ENCODE peak calls at places on chromosomes 11 and 22, in eight cellular contexts. V, C, D, P, M, J, U and Q are unnamed samples.

GRCh38 chr11:116422556-116422955 is 350.2 kb downstream of the BUD13 start:
- DNase-seq in V (no peak), C (no peak), D (no peak), P (no peak), M (no peak), J (no peak), U (no peak), Q (no peak)

GRCh38 chr11:14320020-14320419 is 39.0 kb downstream of the RRAS2 start:
- DNase-seq in V (no peak), C (no peak), D (no peak), P (no peak), M (no peak), J (no peak), U (no peak), Q (no peak)

GRCh38 chr11:34327804-34328631 is 29.8 kb downstream of the ABTB2 start:
- DNase-seq in V (peak; percentile 70), C (peak; percentile 58), D (peak; percentile 65), P (no peak), M (no peak), J (no peak), U (no peak), Q (no peak)

GRCh38 chr11:120125005-120125404 is 12.9 kb downstream of the TRIM29 start:
- DNase-seq in V (no peak), C (no peak), D (no peak), P (peak; percentile 68), M (no peak), J (peak; percentile 54), U (no peak), Q (no peak)

GRCh38 chr11:16788141-16789060 is 50.0 kb downstream of the C11orf58 start:
- DNase-seq in V (peak; percentile 54), C (peak; percentile 67), D (peak; percentile 40), P (peak; percentile 68), M (peak; percentile 63), J (peak; percentile 70), U (peak; percentile 34), Q (no peak)

GRCh38 chr22:50236731-50237409 is 8.0 kb downstream of the TUBGCP6 start:
- DNase-seq in V (no peak), C (no peak), D (no peak), P (no peak), M (no peak), J (peak; percentile 36), U (no peak), Q (no peak)

GRCh38 chr22:19232620-19233019 is 54.1 kb upstream of the SLC25A1 start:
- DNase-seq in V (no peak), C (no peak), D (no peak), P (no peak), M (no peak), J (no peak), U (no peak), Q (no peak)

GRCh38 chr11:75719089-75719638 is 1.5 kb downstream of the MOGAT2 start:
- DNase-seq in V (no peak), C (no peak), D (no peak), P (no peak), M (no peak), J (no peak), U (no peak), Q (no peak)

GRCh38 chr11:33699515-33700424 is 856 bp downstream of the C11orf91 start:
- DNase-seq in V (peak; percentile 41), C (peak; percentile 41), D (peak; percentile 46), P (no peak), M (peak; percentile 82), J (no peak), U (no peak), Q (no peak)

GRCh38 chr11:125164422-125165110 is at the start of gene PKNOX2:
- DNase-seq in V (peak; percentile 81), C (peak; percentile 84), D (peak; percentile 87), P (peak; percentile 68), M (peak; percentile 65), J (peak; percentile 41), U (peak; percentile 61), Q (peak; percentile 25)

GRCh38 chr22:20793386-20794131 is 19.6 kb downstream of the SERPIND1 start:
- DNase-seq in V (no peak), C (no peak), D (no peak), P (no peak), M (no peak), J (no peak), U (no peak), Q (no peak)

GRCh38 chr11:62150887-62151736 is 27.3 kb downstream of the INCENP start:
- DNase-seq in V (no peak), C (no peak), D (no peak), P (no peak), M (no peak), J (no peak), U (no peak), Q (no peak)

GRCh38 chr11:68812526-68812925 is 29.2 kb downstream of the CPT1A start:
- DNase-seq in V (no peak), C (no peak), D (no peak), P (no peak), M (peak; percentile 74), J (no peak), U (no peak), Q (no peak)

GRCh38 chr11:19091366-19091765 is 25.6 kb upstream of the ZDHHC13 start:
- DNase-seq in V (no peak), C (no peak), D (no peak), P (no peak), M (no peak), J (no peak), U (no peak), Q (no peak)

GRCh38 chr11:68980776-68981065 is at the start of gene MRGPRD:
- DNase-seq in V (no peak), C (no peak), D (no peak), P (peak; percentile 10), M (no peak), J (no peak), U (no peak), Q (no peak)

GRCh38 chr11:40130427-40130826 is 1329.0 kb downstream of the LRRC4C start:
- DNase-seq in V (no peak), C (no peak), D (no peak), P (no peak), M (no peak), J (no peak), U (no peak), Q (no peak)

GRCh38 chr22:48318575-48319320 is 1508.9 kb downstream of the BRD1 start:
- DNase-seq in V (no peak), C (no peak), D (no peak), P (peak; percentile 45), M (no peak), J (no peak), U (no peak), Q (no peak)

GRCh38 chr22:48315415-48316244 is 1512.0 kb downstream of the BRD1 start:
- DNase-seq in V (no peak), C (no peak), D (no peak), P (no peak), M (no peak), J (no peak), U (no peak), Q (no peak)

GRCh38 chr22:48318173-48318572 is 1509.5 kb downstream of the BRD1 start:
- DNase-seq in V (no peak), C (no peak), D (no peak), P (no peak), M (no peak), J (no peak), U (no peak), Q (no peak)

GRCh38 chr22:48316245-48316875 is 1511.3 kb downstream of the BRD1 start:
- DNase-seq in V (no peak), C (no peak), D (no peak), P (peak; percentile 45), M (no peak), J (no peak), U (no peak), Q (no peak)

GRCh38 chr22:48316876-48317250 is 1510.8 kb downstream of the BRD1 start:
- DNase-seq in V (no peak), C (no peak), D (no peak), P (peak; percentile 35), M (no peak), J (no peak), U (no peak), Q (no peak)
- H3K4me1 ChIP-seq in V (no peaks in the 10 kb centered on the region), C (no peaks in the 10 kb centered on the region), D (peaks cover 1% of the 10 kb centered on the region), P (no peaks in the 10 kb centered on the region), M (no peaks in the 10 kb centered on the region), J (no peaks in the 10 kb centered on the region), U (no peaks in the 10 kb centered on the region), Q (no peaks in the 10 kb centered on the region)

GRCh38 chr22:41812805-41813545 is 12.5 kb downstream of the CCDC134 start:
- DNase-seq in V (no peak), C (no peak), D (no peak), P (no peak), M (no peak), J (no peak), U (no peak), Q (no peak)
- TF ChIP-seq CTCF in V (no peak), C (no peak), D (no peak), P (no peak), M (no peak), J (no peak), U (no peak), Q (no peak)

GRCh38 chr11:123135863-123136446 is 59.1 kb downstream of the CLMP start:
- DNase-seq in V (peak; percentile 18), C (no peak), D (no peak), P (no peak), M (no peak), J (no peak), U (no peak), Q (no peak)
- H3K4me1 ChIP-seq in V (peaks cover 6% of the 10 kb centered on the region), C (peaks cover 7% of the 10 kb centered on the region), D (peaks cover 6% of the 10 kb centered on the region), P (no peaks in the 10 kb centered on the region), M (no peaks in the 10 kb centered on the region), J (no peaks in the 10 kb centered on the region), U (no peaks in the 10 kb centered on the region), Q (peaks cover 27% of the 10 kb centered on the region)

DNA sequence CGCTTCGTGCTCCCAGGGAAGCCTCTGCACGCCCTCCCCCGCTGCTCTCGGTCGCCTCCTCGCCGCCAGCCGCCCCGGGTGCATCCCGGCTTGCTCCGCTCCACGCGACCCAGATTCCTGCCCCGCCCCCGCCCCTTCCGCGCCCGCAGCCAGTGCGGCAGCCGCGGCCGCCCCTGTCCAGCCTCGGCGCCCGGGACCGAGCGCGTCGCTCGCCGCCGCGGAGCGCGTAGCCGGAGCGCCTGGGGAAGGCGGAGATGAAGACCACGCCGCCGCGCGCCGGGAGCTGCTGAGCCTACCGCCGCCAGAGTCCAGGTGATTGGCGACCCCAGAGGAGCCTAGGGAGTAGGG is at the start of gene ELMOD1:
- DNase-seq in V (peak; percentile 36), C (peak; percentile 50), D (peak; percentile 17), P (no peak), M (peak; percentile 29), J (peak; percentile 12), U (peak; percentile 18), Q (no peak)
- TF ChIP-seq CTCF in V (no peak), C (no peak), D (no peak), P (no peak), M (no peak), J (no peak), U (no peak), Q (no peak)

GRCh38 chr22:38494939-38495338 is 11.2 kb downstream of the DDX17 start:
- DNase-seq in V (no peak), C (no peak), D (no peak), P (no peak), M (no peak), J (no peak), U (no peak), Q (no peak)
- H3K4me1 ChIP-seq in V (peaks cover 7% of the 10 kb centered on the region), C (peaks cover 49% of the 10 kb centered on the region), D (peaks cover 2% of the 10 kb centered on the region), P (no peaks in the 10 kb centered on the region), M (no peaks in the 10 kb centered on the region), J (peaks cover 35% of the 10 kb centered on the region), U (peaks cover 17% of the 10 kb centered on the region), Q (peaks cover 12% of the 10 kb centered on the region)